ENCODE peak calls at places on chromosomes 2 and 18, in five cellular contexts. W is brain microvascular endothelial cell, X is choroid plexus epithelial cell, M is mesothelial cell of epicardium, O is mammary epithelial cell. K is an unnamed sample.

GRCh38 chr2:19264847-19265246 is 93.6 kb downstream of the OSR1 start:
- DNase-seq in O (no peak), X (no peak), M (no peak), W (no peak), K (no peak)

GRCh38 chr18:35672897-35673296 is 91.4 kb downstream of the GALNT1 start:
- DNase-seq in X (peak; percentile 68), M (no peak), O (peak; percentile 34), W (peak; percentile 77), K (peak; percentile 70)

GRCh38 chr2:122737429-122738077 is 982.1 kb downstream of the TSN start:
- DNase-seq in W (no peak), O (peak; percentile 42), X (peak; percentile 46), M (no peak), K (peak; percentile 18)

GRCh38 chr2:205934443-205934842 is 151.5 kb downstream of the INO80D start:
- DNase-seq in O (no peak), X (peak; percentile 30), W (no peak), M (no peak), K (peak; percentile 17)

GRCh38 chr18:24868760-24869237 is 408.4 kb downstream of the HRH4 start:
- DNase-seq in M (no peak), X (no peak), O (peak; percentile 57), W (no peak), K (no peak)

GRCh38 chr2:127512362-127512761 is 13.9 kb downstream of the IWS1 start:
- DNase-seq in M (no peak), O (no peak), X (no peak), W (no peak), K (no peak)

GRCh38 chr2:182784777-182785176 is 68.7 kb downstream of the DNAJC10 start:
- DNase-seq in M (no peak), O (peak; percentile 9), X (peak; percentile 82), W (peak; percentile 18), K (peak; percentile 34)

GRCh38 chr2:220648628-220649027 is 923.5 kb downstream of the EPHA4 start:
- DNase-seq in W (no peak), M (no peak), X (no peak), O (no peak), K (no peak)

GRCh38 chr2:51224790-51225189 is 192.9 kb upstream of the NRXN1 start:
- DNase-seq in M (no peak), O (no peak), W (no peak), X (no peak), K (peak; percentile 13)

GRCh38 chr2:17717666-17718065 is 35.9 kb downstream of the SMC6 start:
- DNase-seq in X (no peak), O (no peak), M (no peak), W (no peak), K (no peak)

GRCh38 chr18:54162431-54162830 is 62.0 kb downstream of the MBD2 start:
- DNase-seq in M (no peak), O (peak; percentile 49), X (peak; percentile 76), W (peak; percentile 72), K (peak; percentile 37)

GRCh38 chr2:180572346-180572745 is 408.1 kb upstream of the UBE2E3 start:
- DNase-seq in W (no peak), X (peak; percentile 20), O (no peak), M (no peak), K (peak; percentile 5)

GRCh38 chr2:83196225-83196624 is 1262.9 kb downstream of the SUCLG1 start:
- DNase-seq in W (peak; percentile 27), M (no peak), O (peak; percentile 33), X (peak; percentile 77), K (peak; percentile 58)

DNA sequence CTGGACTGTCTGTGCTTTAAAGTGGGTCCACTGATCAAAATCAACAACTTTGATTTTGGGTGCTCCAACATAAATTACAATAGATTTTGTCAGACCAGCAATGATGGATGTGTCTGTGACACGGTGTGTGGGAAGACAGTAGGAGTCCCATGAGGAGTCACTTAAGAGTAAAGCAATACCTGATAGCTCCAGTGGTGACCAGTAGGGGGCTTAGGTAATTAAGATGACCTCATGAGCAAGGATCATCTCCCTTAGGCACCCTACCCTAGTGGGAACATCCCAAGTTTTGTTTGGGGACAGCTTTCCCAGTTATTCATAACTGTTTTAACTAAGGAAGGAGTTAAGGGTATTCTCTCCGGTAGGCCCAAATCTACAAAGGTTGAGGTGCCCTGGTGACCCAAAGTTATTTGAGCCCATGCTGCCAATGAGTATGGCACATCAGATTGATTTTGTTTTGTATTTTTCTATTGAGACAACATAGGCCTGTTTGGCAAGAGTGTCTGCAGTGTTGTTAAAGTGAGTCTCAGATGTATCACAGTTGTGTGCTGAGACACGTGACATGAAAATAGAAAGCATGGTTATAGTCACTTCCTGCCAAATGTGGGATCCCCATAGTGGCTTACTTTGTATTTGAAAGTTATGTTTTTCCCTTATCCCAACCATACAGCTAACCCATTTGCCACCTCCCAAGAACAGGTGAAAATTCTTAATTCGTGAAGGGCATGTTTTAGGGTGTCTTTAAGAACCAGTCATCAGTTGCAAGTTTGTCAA is 1337.6 kb upstream of the SLC39A10 start:
- DNase-seq in O (no peak), W (no peak), M (no peak), X (no peak), K (no peak)
- TF ChIP-seq CTCF in O (peak; percentile 30), W (no peak), M (no peak), X (no peak), K (no peak)

DNA sequence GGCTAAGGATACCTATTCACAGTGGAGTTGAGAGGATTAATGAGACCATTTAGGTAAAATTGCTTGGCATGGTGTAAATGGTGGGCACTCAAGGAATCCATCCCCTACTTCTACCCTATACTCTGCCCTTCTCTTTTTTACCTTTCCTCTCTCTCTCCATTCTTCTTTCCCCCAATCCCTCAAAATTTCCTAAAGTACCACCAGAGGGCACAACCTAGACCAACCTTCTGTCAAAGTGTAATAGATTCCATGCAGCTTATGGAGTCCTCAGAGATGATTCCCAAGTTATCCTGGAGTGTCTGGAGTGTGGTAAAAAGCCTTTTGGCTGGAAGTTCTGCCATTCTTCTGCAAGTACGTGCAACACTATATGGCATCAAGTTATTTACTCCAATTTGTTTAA is 33.0 kb upstream of the CCDC195 start:
- DNase-seq in O (no peak), W (no peak), M (no peak), X (no peak), K (peak; percentile 17)
- TF ChIP-seq CTCF in O (peak; percentile 7), W (no peak), M (no peak), X (no peak), K (no peak)

GRCh38 chr18:67862069-67862468 is 345.5 kb upstream of the DSEL start:
- DNase-seq in M (no peak), W (no peak), O (no peak), X (peak; percentile 60), K (no peak)

GRCh38 chr18:67865400-67865799 is 348.9 kb upstream of the DSEL start:
- DNase-seq in X (no peak), O (no peak), W (no peak), M (no peak), K (no peak)

GRCh38 chr18:67864677-67865340 is 348.3 kb upstream of the DSEL start:
- DNase-seq in M (no peak), W (peak; percentile 72), X (peak; percentile 48), O (peak; percentile 5), K (peak; percentile 17)
- TF ChIP-seq CTCF in M (no peak), W (no peak), X (no peak), O (no peak), K (no peak)

DNA sequence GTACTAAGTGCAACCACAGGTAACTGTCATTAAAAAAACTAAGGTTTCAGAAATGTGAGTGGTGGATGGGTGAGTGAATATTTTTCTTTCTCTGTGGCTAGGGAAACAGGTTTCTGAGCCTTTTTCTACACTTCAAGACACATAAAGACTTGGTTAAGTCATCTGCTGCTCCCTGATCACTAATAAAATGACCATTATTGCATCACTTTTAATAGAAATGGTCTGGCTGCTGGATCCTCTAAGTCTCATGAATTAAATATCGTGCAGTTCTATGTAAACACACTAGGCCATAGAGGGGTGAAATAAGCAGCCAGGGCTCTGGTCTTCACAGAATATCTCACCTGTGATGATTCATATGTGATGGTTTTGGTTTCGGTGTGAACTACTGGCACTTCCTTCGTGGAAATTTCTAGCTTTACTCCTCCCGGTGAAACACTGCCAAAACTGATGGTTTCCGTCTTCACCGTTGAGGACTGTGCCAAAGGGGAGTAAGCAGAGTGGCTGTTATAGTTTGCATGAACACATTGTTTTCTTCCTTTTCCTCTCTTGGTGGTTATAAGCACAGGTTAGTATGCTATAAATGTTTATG is 100.4 kb upstream of the ZBTB14 start:
- DNase-seq in O (no peak), M (no peak), X (no peak), W (no peak), K (no peak)
- TF ChIP-seq CTCF in O (no peak), M (no peak), X (no peak), W (no peak), K (no peak)

GRCh38 chr2:144331652-144332355 is 188.1 kb downstream of the ZEB2 start:
- DNase-seq in M (no peak), X (no peak), W (peak; percentile 44), O (no peak), K (no peak)
- TF ChIP-seq CTCF in M (no peak), X (peak; percentile 44), W (peak; percentile 34), O (no peak), K (no peak)

GRCh38 chr2:7379799-7380198 is 462.6 kb downstream of the RNF144A start:
- DNase-seq in M (no peak), X (no peak), O (no peak), W (no peak), K (peak; percentile 27)
- TF ChIP-seq CTCF in M (no peak), X (no peak), O (no peak), W (peak; percentile 36), K (no peak)

GRCh38 chr2:174656671-174657171 is 59.1 kb upstream of the WIPF1 start:
- DNase-seq in O (no peak), W (no peak), X (peak; percentile 10), M (no peak), K (no peak)
- TF ChIP-seq CTCF in O (no peak), W (no peak), X (no peak), M (no peak), K (no peak)